ENCODE peak calls at places on chromosomes 1 and 21, in five cellular contexts. S is left ventricle myocardium inferior, C is cardiac muscle cell, F is uterus, Y is stomach. V is an unnamed sample.

GRCh38 chr21:34004013-34004938 is 69.1 kb upstream of the MRPS6 start:
- DNase-seq in S (no peak), C (no peak), F (peak; percentile 32), Y (no peak), V (no peak)

GRCh38 chr1:30340934-30341333 is 382.5 kb downstream of the MATN1 start:
- DNase-seq in S (no peak), C (no peak), F (no peak), Y (no peak), V (no peak)

GRCh38 chr1:236413688-236414087 is 19.6 kb downstream of the EDARADD start:
- DNase-seq in S (no peak), C (no peak), F (no peak), Y (no peak), V (no peak)

GRCh38 chr1:153567621-153568366 is 2.1 kb upstream of the S100A2 start:
- DNase-seq in S (no peak), C (no peak), F (peak; percentile 64), Y (no peak), V (no peak)

GRCh38 chr1:212782422-212783154 is 9.0 kb downstream of the NSL1 start:
- DNase-seq in S (no peak), C (no peak), F (no peak), Y (no peak), V (no peak)

GRCh38 chr1:182259229-182259872 is 132.2 kb downstream of the GLUL start:
- DNase-seq in S (peak; percentile 49), C (no peak), F (peak; percentile 47), Y (peak; percentile 75), V (peak; percentile 46)

GRCh38 chr1:176998396-176998795 is 166.1 kb downstream of the ASTN1 start:
- DNase-seq in S (no peak), C (no peak), F (no peak), Y (no peak), V (no peak)

GRCh38 chr1:53906121-53906520 is 12.1 kb downstream of the DIO1 start:
- DNase-seq in S (no peak), C (no peak), F (no peak), Y (no peak), V (no peak)

GRCh38 chr1:208254376-208254775 is 10.2 kb upstream of the PLXNA2 start:
- DNase-seq in S (no peak), C (no peak), F (no peak), Y (no peak), V (no peak)

GRCh38 chr1:206686486-206687249 is 2.0 kb downstream of the MAPKAPK2 start:
- DNase-seq in S (no peak), C (no peak), F (no peak), Y (no peak), V (no peak)

GRCh38 chr1:208302702-208303101 is 58.5 kb upstream of the PLXNA2 start:
- DNase-seq in S (no peak), C (no peak), F (no peak), Y (no peak), V (no peak)

GRCh38 chr1:198492872-198493271 is 47.6 kb downstream of the ATP6V1G3 start:
- DNase-seq in S (no peak), C (no peak), F (no peak), Y (no peak), V (no peak)

GRCh38 chr1:30928789-30929134 is 20.2 kb upstream of the SDC3 start:
- DNase-seq in S (no peak), C (no peak), F (no peak), Y (no peak), V (no peak)

GRCh38 chr1:17194981-17195528 is 9.9 kb upstream of the PADI1 start:
- DNase-seq in S (no peak), C (no peak), F (no peak), Y (no peak), V (no peak)

GRCh38 chr1:30748699-30749401 is 8.7 kb downstream of the LAPTM5 start:
- DNase-seq in S (no peak), C (no peak), F (no peak), Y (no peak), V (no peak)

GRCh38 chr1:8966606-8967005 is 20.9 kb downstream of the CA6 start:
- DNase-seq in S (no peak), C (no peak), F (no peak), Y (no peak), V (no peak)

GRCh38 chr1:44934786-44935185 is 51.6 kb downstream of the EIF2B3 start:
- DNase-seq in S (no peak), C (no peak), F (no peak), Y (no peak), V (no peak)

GRCh38 chr1:27650527-27651175 is 15.7 kb upstream of the FGR start:
- DNase-seq in S (no peak), C (peak; percentile 58), F (no peak), Y (no peak), V (no peak)

GRCh38 chr1:212290608-212291007 is 5.4 kb downstream of the PPP2R5A start:
- DNase-seq in S (no peak), C (no peak), F (no peak), Y (no peak), V (no peak)

GRCh38 chr1:159746676-159747075 is 32.3 kb upstream of the CRP start:
- DNase-seq in S (no peak), C (no peak), F (no peak), Y (no peak), V (no peak)

GRCh38 chr1:189349600-189349999 is 1128.1 kb downstream of the BRINP3 start:
- DNase-seq in S (no peak), C (no peak), F (no peak), Y (no peak), V (no peak)

GRCh38 chr1:225653463-225654276 is 747 bp upstream of the ENAH start:
- DNase-seq in S (peak; percentile 66), C (peak; percentile 70), F (peak; percentile 88), Y (peak; percentile 64), V (peak; percentile 66)

GRCh38 chr1:2320760-2321159 is 70.6 kb downstream of the MORN1 start:
- DNase-seq in S (no peak), C (no peak), F (no peak), Y (no peak), V (no peak)

GRCh38 chr21:44378646-44379581 is 25.5 kb downstream of the TRPM2 start:
- DNase-seq in S (no peak), C (no peak), F (no peak), Y (no peak), V (no peak)

GRCh38 chr1:52055066-52055853 is at the start of gene TXNDC12:
- DNase-seq in S (peak; percentile 83), C (peak; percentile 92), F (peak; percentile 83), Y (peak; percentile 87), V (peak; percentile 86)

GRCh38 chr1:219422811-219423598 is 189.9 kb downstream of the ZC3H11B start:
- DNase-seq in S (no peak), C (no peak), F (no peak), Y (no peak), V (no peak)

GRCh38 chr21:44466996-44467858 is 11.9 kb downstream of the LRRC3 start:
- DNase-seq in S (no peak), C (no peak), F (no peak), Y (no peak), V (no peak)

GRCh38 chr1:201828820-201829774 is at the start of gene IPO9:
- DNase-seq in S (peak; percentile 95), C (peak; percentile 95), F (peak; percentile 95), Y (peak; percentile 97), V (peak; percentile 93)

GRCh38 chr1:151199860-151200581 is 1.7 kb downstream of the PIP5K1A start:
- DNase-seq in S (no peak), C (peak; percentile 10), F (peak; percentile 57), Y (no peak), V (no peak)

GRCh38 chr1:184494929-184495328 is 108.1 kb downstream of the C1orf21 start:
- DNase-seq in S (no peak), C (no peak), F (no peak), Y (no peak), V (no peak)
- H3K4me1 ChIP-seq in S (peaks cover 80% of the 10 kb centered on the region), C (peaks cover 19% of the 10 kb centered on the region), F (peaks cover 8% of the 10 kb centered on the region), Y (peaks cover 61% of the 10 kb centered on the region), V (peaks cover 72% of the 10 kb centered on the region)

DNA sequence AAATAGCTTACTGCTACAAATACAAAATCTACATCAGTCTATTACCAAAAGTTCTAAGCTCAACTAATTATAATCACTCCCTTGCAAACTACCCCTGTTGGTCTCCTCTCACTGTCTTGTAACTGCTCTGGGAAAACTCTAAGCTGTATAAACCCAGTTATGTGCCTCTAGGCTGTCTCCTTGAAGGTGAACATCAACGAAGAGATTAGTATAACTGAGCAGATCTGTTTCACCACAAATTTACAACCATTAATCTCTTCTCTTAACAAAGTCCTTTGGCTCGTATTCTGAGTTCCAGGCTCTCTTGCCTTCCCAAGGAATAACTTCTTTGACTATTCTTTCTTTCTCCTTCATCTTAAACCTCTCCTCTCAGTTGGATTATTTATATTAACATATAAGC is 84.4 kb upstream of the PRMT6 start:
- DNase-seq in S (no peak), C (no peak), F (no peak), Y (no peak), V (no peak)
- H3K4me1 ChIP-seq in S (no peaks in the 10 kb centered on the region), C (peaks cover 8% of the 10 kb centered on the region), F (no peaks in the 10 kb centered on the region), Y (no peaks in the 10 kb centered on the region), V (no peaks in the 10 kb centered on the region)

DNA sequence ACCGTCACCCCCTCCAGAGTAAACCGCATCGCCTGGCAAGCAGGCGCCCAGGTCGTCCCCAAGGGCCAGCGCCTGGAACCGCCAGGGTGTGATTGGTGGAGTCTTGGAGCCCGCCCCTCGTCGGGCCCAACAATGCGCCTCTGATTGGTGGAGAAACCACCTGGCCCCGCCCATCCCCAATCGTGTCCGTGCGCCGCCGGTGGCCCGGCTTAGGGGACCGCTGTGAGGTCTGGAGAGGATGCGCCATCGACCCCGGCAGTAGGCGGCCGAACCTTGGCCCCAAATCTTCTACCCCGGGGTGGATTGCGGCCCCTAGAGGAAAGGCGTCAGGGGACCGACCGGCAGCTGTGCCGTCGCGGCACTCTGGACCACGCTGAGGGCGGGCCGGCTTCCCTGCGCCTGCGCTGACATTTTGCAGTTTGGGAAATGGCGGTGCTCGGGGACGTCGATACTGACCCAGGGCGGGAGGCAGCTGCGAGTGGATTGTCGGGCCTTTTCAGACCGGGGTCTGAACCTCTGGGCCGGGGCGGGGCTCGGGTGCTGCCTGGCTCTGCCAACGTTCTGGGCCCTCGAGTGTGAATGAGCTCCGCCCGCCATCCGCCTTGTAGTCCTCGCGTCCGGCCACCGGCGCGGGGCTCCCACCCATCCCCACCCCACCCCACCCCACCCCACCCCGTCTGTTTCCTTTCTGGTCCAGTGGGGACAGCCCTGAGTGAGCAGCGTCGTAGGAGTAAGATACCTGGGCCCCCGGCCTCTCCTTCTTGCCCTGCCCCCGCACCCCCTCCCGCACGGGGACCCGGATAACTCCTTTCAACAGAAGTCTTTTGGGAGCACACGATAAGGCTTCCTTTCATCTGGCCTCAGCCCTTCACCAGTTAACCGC is 34.2 kb downstream of the SLC2A1 start:
- DNase-seq in S (peak; percentile 96), C (peak; percentile 96), F (peak; percentile 93), Y (peak; percentile 93), V (peak; percentile 95)
- H3K4me1 ChIP-seq in S (peaks cover 16% of the 10 kb centered on the region), C (peaks cover 12% of the 10 kb centered on the region), F (no peaks in the 10 kb centered on the region), Y (peaks cover 25% of the 10 kb centered on the region), V (peaks cover 4% of the 10 kb centered on the region)

GRCh38 chr1:161119379-161120061 is 1.6 kb downstream of the NIT1 start:
- DNase-seq in S (no peak), C (peak; percentile 43), F (no peak), Y (no peak), V (no peak)

GRCh38 chr1:161121042-161121441 is 3.1 kb downstream of the NIT1 start:
- DNase-seq in S (no peak), C (no peak), F (no peak), Y (no peak), V (no peak)

GRCh38 chr1:161117681-161118581 is at the start of the genes NIT1 and PFDN2:
- DNase-seq in S (peak; percentile 90), C (peak; percentile 93), F (peak; percentile 83), Y (peak; percentile 86), V (peak; percentile 88)

GRCh38 chr1:161121838-161122237 is 3.9 kb downstream of the NIT1 start:
- DNase-seq in S (no peak), C (no peak), F (no peak), Y (no peak), V (no peak)

GRCh38 chr1:161119017-161119378 is 1.1 kb downstream of the NIT1 start:
- DNase-seq in S (peak; percentile 47), C (no peak), F (no peak), Y (peak; percentile 43), V (peak; percentile 58)
- H3K4me1 ChIP-seq in S (peaks cover 77% of the 10 kb centered on the region), C (peaks cover 15% of the 10 kb centered on the region), F (peaks cover 16% of the 10 kb centered on the region), Y (peaks cover 74% of the 10 kb centered on the region), V (peaks cover 44% of the 10 kb centered on the region)

V was measured in heart right ventricle.